ENCODE peak calls at places on chromosomes 3 and 15, in five cellular contexts. K is CD4-positive, alpha-beta T cell; V is NCI-H1105 treated with DMSO at 0.1 percent for 48 hours; N is ELR; W is ACHN. F is an unnamed sample.
A peak's percentile ranks its signal among the peaks of the same experiment; 100 is the strongest.

GRCh38 chr3:71564361-71564760 is 19.2 kb downstream of the FOXP1 start:
- DNase-seq in K (no peak), V (no peak), N (no peak), W (peak; percentile 16), F (no peak)

GRCh38 chr3:16377196-16377595 is 112.2 kb downstream of the OXNAD1 start:
- DNase-seq in K (peak; percentile 10), V (no peak), N (no peak), W (no peak), F (no peak)

GRCh38 chr3:171428892-171429291 is 31.3 kb downstream of the TNIK start:
- DNase-seq in K (no peak), V (no peak), N (no peak), W (no peak), F (no peak)

GRCh38 chr15:59306520-59307163 is 66.0 kb downstream of the MYO1E start:
- DNase-seq in K (no peak), V (no peak), N (peak; percentile 34), W (no peak), F (peak; percentile 82)

GRCh38 chr3:183211390-183211789 is 41.7 kb upstream of the B3GNT5 start:
- DNase-seq in K (no peak), V (no peak), N (no peak), W (no peak), F (no peak)

GRCh38 chr3:11154036-11154952 is at the start of gene HRH1:
- DNase-seq in K (no peak), V (peak; percentile 8), N (peak; percentile 55), W (peak; percentile 10), F (peak; percentile 37)

GRCh38 chr3:53134631-53135232 is 4.5 kb upstream of the RFT1 start:
- DNase-seq in K (peak; percentile 44), V (peak; percentile 5), N (peak; percentile 77), W (peak; percentile 65), F (peak; percentile 89)

GRCh38 chr3:198079771-198080520 is 119.9 kb downstream of the LMLN start:
- DNase-seq in K (peak; percentile 2), V (no peak), N (peak; percentile 22), W (peak; percentile 38), F (peak; percentile 54)

GRCh38 chr15:98163319-98164030 is 203.0 kb downstream of the ARRDC4 start:
- DNase-seq in K (no peak), V (no peak), N (no peak), W (no peak), F (no peak)

GRCh38 chr15:71136159-71137137 is 21.2 kb downstream of the THSD4 start:
- DNase-seq in K (no peak), V (no peak), N (peak; percentile 92), W (peak; percentile 73), F (peak; percentile 92)

GRCh38 chr3:133037440-133037839 is 751 bp upstream of the TMEM108 start:
- DNase-seq in K (no peak), V (peak; percentile 87), N (no peak), W (no peak), F (no peak)

GRCh38 chr3:21484323-21485154 is 266.5 kb downstream of the ZNF385D start:
- DNase-seq in K (no peak), V (peak; percentile 34), N (peak; percentile 13), W (peak; percentile 72), F (peak; percentile 81)

F was measured in PC-3.